ENCODE peak calls at places on chromosome 2, in six cellular contexts. One of them, this sample, is unnamed.
A peak's percentile ranks its signal among the peaks of the same experiment; 100 is the strongest.

GRCh38 chr2:161988589-161988988 is 85.4 kb downstream of the DPP4 start:
- DNase-seq in GM06990: no peak
- DNase-seq in kidney epithelial cell: no peak
- DNase-seq in IMR-90: no peak
- DNase-seq in left lung: no peak
- DNase-seq in pancreas: no peak
- DNase-seq in this sample: no peak

GRCh38 chr2:241701155-241701404 is 759 bp upstream of the ING5 start:
- DNase-seq in kidney epithelial cell: no peak
- DNase-seq in pancreas: no peak
- DNase-seq in IMR-90: peak; percentile 73
- DNase-seq in GM06990: no peak
- DNase-seq in left lung: no peak
- DNase-seq in this sample: no peak

GRCh38 chr2:1634681-1635341 is 109.5 kb downstream of the PXDN start:
- DNase-seq in IMR-90: no peak
- DNase-seq in left lung: peak; percentile 28
- DNase-seq in kidney epithelial cell: no peak
- DNase-seq in pancreas: no peak
- DNase-seq in GM06990: no peak
- DNase-seq in this sample: no peak

GRCh38 chr2:7497223-7497622 is 580.0 kb downstream of the RNF144A start:
- DNase-seq in left lung: no peak
- DNase-seq in kidney epithelial cell: no peak
- DNase-seq in IMR-90: no peak
- DNase-seq in GM06990: no peak
- DNase-seq in pancreas: no peak
- DNase-seq in this sample: no peak

GRCh38 chr2:120109186-120110061 is 96.5 kb downstream of the EPB41L5 start:
- DNase-seq in IMR-90: peak; percentile 59
- DNase-seq in GM06990: peak; percentile 19
- DNase-seq in pancreas: no peak
- DNase-seq in kidney epithelial cell: no peak
- DNase-seq in left lung: no peak
- DNase-seq in this sample: no peak

GRCh38 chr2:197803033-197803444 is 1.4 kb upstream of the PLCL1 start:
- DNase-seq in IMR-90: peak; percentile 63
- DNase-seq in pancreas: no peak
- DNase-seq in left lung: no peak
- DNase-seq in GM06990: peak; percentile 15
- DNase-seq in kidney epithelial cell: no peak
- DNase-seq in this sample: no peak

GRCh38 chr2:133296396-133296795 is 271.9 kb downstream of the NCKAP5 start:
- DNase-seq in IMR-90: peak; percentile 30
- DNase-seq in kidney epithelial cell: no peak
- DNase-seq in pancreas: no peak
- DNase-seq in GM06990: no peak
- DNase-seq in left lung: no peak
- DNase-seq in this sample: no peak

GRCh38 chr2:190535119-190535439 is 557 bp upstream of the NEMP2 start:
- DNase-seq in pancreas: no peak
- DNase-seq in left lung: no peak
- DNase-seq in IMR-90: no peak
- DNase-seq in kidney epithelial cell: no peak
- DNase-seq in GM06990: no peak
- DNase-seq in this sample: no peak

GRCh38 chr2:28427741-28428412 is 35.2 kb downstream of the FOSL2 start:
- DNase-seq in left lung: peak; percentile 22
- DNase-seq in IMR-90: no peak
- DNase-seq in kidney epithelial cell: no peak
- DNase-seq in GM06990: no peak
- DNase-seq in pancreas: no peak
- DNase-seq in this sample: no peak

GRCh38 chr2:66433945-66434678 is 813 bp upstream of the MEIS1 start:
- DNase-seq in GM06990: peak; percentile 57
- DNase-seq in kidney epithelial cell: no peak
- DNase-seq in pancreas: peak; percentile 69
- DNase-seq in left lung: peak; percentile 58
- DNase-seq in IMR-90: peak; percentile 76
- DNase-seq in this sample: no peak
- H3K4me3 ChIP-seq in GM06990: peak overlapping the region; percentile 55
- H3K4me3 ChIP-seq in kidney epithelial cell: peak overlapping the region; percentile 58
- H3K4me3 ChIP-seq in pancreas: peak overlapping the region; percentile 74
- H3K4me3 ChIP-seq in left lung: peak overlapping the region; percentile 52
- H3K4me3 ChIP-seq in IMR-90: peak overlapping the region; percentile 99
- H3K4me3 ChIP-seq in this sample: peak overlapping the region; percentile 65

DNA sequence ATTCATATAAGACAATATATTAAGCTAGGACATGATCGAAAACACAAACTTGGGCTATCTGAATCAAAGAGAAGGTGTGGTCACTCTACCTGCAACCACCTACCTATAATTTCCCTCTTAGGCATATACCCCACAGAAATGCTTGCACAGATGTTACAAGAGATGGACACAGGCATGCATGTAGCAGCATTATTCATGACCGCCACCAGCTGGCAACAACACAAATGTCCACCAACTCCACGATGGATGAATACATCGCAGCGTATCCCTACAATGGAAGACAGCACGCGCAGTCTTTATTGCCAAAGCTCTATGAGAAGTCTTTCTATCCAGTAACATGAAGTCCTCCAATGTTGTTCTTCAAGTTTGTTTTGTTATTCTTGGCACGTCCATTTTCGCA is 90.8 kb downstream of the ARL4C start:
- DNase-seq in pancreas: no peak
- DNase-seq in IMR-90: no peak
- DNase-seq in GM06990: no peak
- DNase-seq in left lung: no peak
- DNase-seq in kidney epithelial cell: no peak
- DNase-seq in this sample: no peak
- TF ChIP-seq CTCF in pancreas: no peak
- TF ChIP-seq CTCF in IMR-90: no peak
- TF ChIP-seq CTCF in GM06990: no peak
- TF ChIP-seq CTCF in left lung: no peak
- TF ChIP-seq CTCF in kidney epithelial cell: no peak
- TF ChIP-seq CTCF in this sample: no peak

DNA sequence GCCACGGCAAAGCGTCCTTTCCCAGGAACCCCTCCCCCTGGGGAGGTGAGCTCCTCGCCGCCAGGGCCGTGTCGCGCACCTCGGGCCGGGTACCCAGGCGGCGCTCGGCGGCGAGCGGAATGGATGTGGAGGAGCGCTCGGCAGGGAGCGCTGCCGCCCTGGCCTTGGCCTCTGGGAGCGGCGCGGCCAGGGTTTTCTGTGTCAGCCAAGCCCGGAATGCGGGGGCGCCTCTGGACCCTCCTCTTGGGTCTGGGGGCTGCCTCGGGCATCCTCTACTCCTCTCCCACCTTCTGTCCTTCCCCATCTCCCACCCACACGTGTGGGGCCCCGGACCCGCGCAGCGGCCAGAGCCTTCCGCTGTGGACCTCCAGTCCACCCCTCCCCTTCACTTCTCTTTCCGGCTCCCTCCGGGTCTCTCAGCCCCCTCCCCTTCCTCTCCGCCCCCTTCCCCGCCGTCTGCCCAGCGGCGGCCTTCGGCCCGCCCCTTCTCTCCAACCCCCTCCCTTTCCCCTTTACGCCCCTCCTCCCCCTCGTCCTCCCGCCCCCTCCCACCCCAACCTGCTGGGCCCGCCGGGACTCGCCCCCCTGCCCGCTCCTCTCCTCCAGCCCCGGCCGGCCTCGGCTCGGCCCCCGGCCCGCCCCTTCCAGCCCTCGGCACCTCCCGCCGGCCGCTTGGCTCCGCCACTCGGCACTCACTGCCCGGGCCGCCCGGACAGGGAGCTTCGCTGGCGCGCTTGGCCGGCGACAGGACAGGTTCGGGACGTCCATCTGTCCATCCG is at the start of gene MERTK:
- DNase-seq in kidney epithelial cell: no peak
- DNase-seq in GM06990: peak; percentile 55
- DNase-seq in pancreas: peak; percentile 92
- DNase-seq in IMR-90: peak; percentile 71
- DNase-seq in left lung: peak; percentile 92
- DNase-seq in this sample: peak; percentile 62
- H3K4me3 ChIP-seq in kidney epithelial cell: peak within 1 kb of the TSS; percentile 60
- H3K4me3 ChIP-seq in GM06990: peak within 1 kb of the TSS; percentile 59
- H3K4me3 ChIP-seq in pancreas: peak within 1 kb of the TSS; percentile 97
- H3K4me3 ChIP-seq in IMR-90: peak within 1 kb of the TSS; percentile 67
- H3K4me3 ChIP-seq in left lung: peak within 1 kb of the TSS; percentile 90
- H3K4me3 ChIP-seq in this sample: peak within 1 kb of the TSS; percentile 76

DNA sequence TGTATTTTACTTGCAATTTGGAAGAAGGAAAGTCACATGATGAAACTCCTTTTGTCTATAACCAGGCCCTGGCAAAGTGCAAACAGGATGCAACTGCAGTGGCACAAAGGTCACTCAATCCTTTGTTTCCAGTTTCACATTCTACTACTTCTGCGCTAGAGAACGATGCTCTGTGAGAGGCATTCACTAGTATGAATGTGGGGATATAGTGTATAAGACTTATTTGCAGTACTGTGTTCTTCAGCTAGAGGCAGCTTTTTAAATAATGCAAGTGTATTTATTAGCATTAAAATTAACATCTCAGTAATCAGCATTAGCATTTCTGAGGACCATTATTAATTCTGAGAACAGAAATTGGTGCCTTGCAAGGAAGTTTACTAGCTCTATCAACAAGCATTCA is 68.9 kb downstream of the PRPF40A start:
- DNase-seq in GM06990: no peak
- DNase-seq in IMR-90: peak; percentile 32
- DNase-seq in kidney epithelial cell: no peak
- DNase-seq in pancreas: no peak
- DNase-seq in left lung: no peak
- DNase-seq in this sample: no peak
- TF ChIP-seq CTCF in GM06990: no peak
- TF ChIP-seq CTCF in IMR-90: peak; percentile 28
- TF ChIP-seq CTCF in kidney epithelial cell: peak; percentile 16
- TF ChIP-seq CTCF in pancreas: no peak
- TF ChIP-seq CTCF in left lung: peak; percentile 25
- TF ChIP-seq CTCF in this sample: peak; percentile 14

GRCh38 chr2:232487385-232488096 is at the start of gene ECEL1:
- DNase-seq in IMR-90: no peak
- DNase-seq in GM06990: no peak
- DNase-seq in left lung: no peak
- DNase-seq in kidney epithelial cell: no peak
- DNase-seq in pancreas: no peak
- DNase-seq in this sample: no peak
- H3K4me3 ChIP-seq in IMR-90: no peak within 1 kb of the TSS
- H3K4me3 ChIP-seq in GM06990: no peak within 1 kb of the TSS
- H3K4me3 ChIP-seq in left lung: no peak within 1 kb of the TSS
- H3K4me3 ChIP-seq in kidney epithelial cell: no peak within 1 kb of the TSS
- H3K4me3 ChIP-seq in pancreas: no peak within 1 kb of the TSS
- H3K4me3 ChIP-seq in this sample: no peak within 1 kb of the TSS

GRCh38 chr2:38643021-38643671 is 22.8 kb upstream of the GALM start:
- DNase-seq in GM06990: no peak
- DNase-seq in IMR-90: no peak
- DNase-seq in left lung: no peak
- DNase-seq in kidney epithelial cell: no peak
- DNase-seq in pancreas: no peak
- DNase-seq in this sample: no peak
- TF ChIP-seq CTCF in GM06990: no peak
- TF ChIP-seq CTCF in IMR-90: no peak
- TF ChIP-seq CTCF in left lung: no peak
- TF ChIP-seq CTCF in kidney epithelial cell: no peak
- TF ChIP-seq CTCF in pancreas: no peak
- TF ChIP-seq CTCF in this sample: no peak

GRCh38 chr2:42116195-42117181 is 52.7 kb upstream of the EML4 start:
- DNase-seq in IMR-90: peak; percentile 70
- DNase-seq in kidney epithelial cell: no peak
- DNase-seq in left lung: no peak
- DNase-seq in GM06990: no peak
- DNase-seq in pancreas: no peak
- DNase-seq in this sample: no peak

GRCh38 chr2:42117182-42117579 is 52.0 kb upstream of the EML4 start:
- DNase-seq in IMR-90: no peak
- DNase-seq in kidney epithelial cell: no peak
- DNase-seq in pancreas: no peak
- DNase-seq in left lung: no peak
- DNase-seq in GM06990: no peak
- DNase-seq in this sample: no peak

GRCh38 chr2:42118759-42119569 is 50.2 kb upstream of the EML4 start:
- DNase-seq in GM06990: no peak
- DNase-seq in IMR-90: no peak
- DNase-seq in kidney epithelial cell: no peak
- DNase-seq in left lung: no peak
- DNase-seq in pancreas: no peak
- DNase-seq in this sample: no peak

GRCh38 chr2:42115588-42115987 is 53.6 kb upstream of the EML4 start:
- DNase-seq in left lung: no peak
- DNase-seq in pancreas: no peak
- DNase-seq in kidney epithelial cell: no peak
- DNase-seq in IMR-90: no peak
- DNase-seq in GM06990: no peak
- DNase-seq in this sample: no peak

DNA sequence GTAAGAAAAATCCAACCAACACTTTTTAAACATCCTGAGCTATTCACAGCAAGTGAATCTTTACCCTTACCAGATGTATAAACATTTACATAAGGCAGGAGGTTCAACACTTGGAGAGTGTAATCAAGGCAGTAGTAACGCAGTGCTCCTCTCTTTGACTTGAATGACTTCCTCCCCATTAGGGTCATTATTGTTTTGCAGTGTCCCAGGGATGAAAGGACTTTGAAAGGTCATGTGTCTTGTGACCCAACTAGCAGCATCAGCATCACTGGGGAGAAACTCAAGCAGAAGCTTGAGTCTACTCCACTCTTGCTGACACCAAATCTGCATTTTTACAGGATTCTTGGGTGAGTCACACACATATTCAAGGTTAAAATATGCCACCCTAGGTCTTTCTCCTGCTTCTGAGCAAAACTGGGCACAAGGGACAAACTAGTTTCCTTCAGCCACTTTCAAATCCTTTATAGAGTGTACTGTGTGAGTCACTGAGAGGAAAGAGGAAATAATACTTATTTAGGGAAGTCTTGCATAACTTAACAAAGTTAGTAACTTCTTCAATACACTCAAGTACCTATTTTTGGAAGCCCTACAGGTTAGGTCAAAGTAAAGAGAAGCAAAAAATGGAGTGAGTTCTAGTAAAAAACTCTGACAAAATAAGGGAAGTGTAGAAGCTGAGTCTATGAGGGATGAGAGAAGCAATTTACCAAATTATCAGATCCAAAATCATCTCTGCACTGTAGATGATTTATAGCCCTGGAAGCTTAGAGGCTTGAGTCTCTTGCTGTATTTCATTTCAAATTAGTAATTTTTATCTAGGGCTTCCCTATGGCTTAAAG is 51.0 kb upstream of the EML4 start:
- DNase-seq in left lung: no peak
- DNase-seq in GM06990: peak; percentile 59
- DNase-seq in IMR-90: peak; percentile 78
- DNase-seq in pancreas: no peak
- DNase-seq in kidney epithelial cell: no peak
- DNase-seq in this sample: no peak
- H3K4me3 ChIP-seq in left lung: no peak overlapping the region
- H3K4me3 ChIP-seq in GM06990: no peak overlapping the region
- H3K4me3 ChIP-seq in IMR-90: no peak overlapping the region
- H3K4me3 ChIP-seq in pancreas: no peak overlapping the region
- H3K4me3 ChIP-seq in kidney epithelial cell: no peak overlapping the region
- H3K4me3 ChIP-seq in this sample: no peak overlapping the region